ENCODE peak calls at places on chromosomes 16 and 17, in five cellular contexts. M is tibial nerve, H is SK-N-SH, Q is lower lobe of right lung, Y is left ventricle myocardium inferior. X is an unnamed sample.
A peak's percentile ranks its signal among the peaks of the same experiment; 100 is the strongest.

GRCh38 chr16:20969386-20969785 is 68.8 kb downstream of the LYRM1 start:
- DNase-seq in M (no peak), H (no peak), Q (no peak), Y (no peak), X (no peak)

GRCh38 chr17:38345743-38346142 is 2.0 kb upstream of the GPR179 start:
- DNase-seq in Y (no peak), M (no peak), H (no peak), Q (no peak), X (no peak)

GRCh38 chr16:74020086-74020670 is 276.4 kb upstream of the PSMD7 start:
- DNase-seq in M (no peak), Y (no peak), H (no peak), Q (no peak), X (no peak)

GRCh38 chr17:69030145-69030544 is 30.6 kb downstream of the ABCA9 start:
- DNase-seq in H (no peak), Y (no peak), M (no peak), Q (no peak), X (no peak)

GRCh38 chr16:14024300-14024699 is 46.8 kb upstream of the MRTFB start:
- DNase-seq in M (no peak), Y (no peak), Q (no peak), H (no peak), X (no peak)

GRCh38 chr17:32565401-32565800 is 78.6 kb downstream of the CDK5R1 start:
- DNase-seq in Q (no peak), Y (no peak), M (no peak), H (no peak), X (no peak)

GRCh38 chr17:40864661-40865380 is 2.2 kb downstream of the KRT12 start:
- DNase-seq in M (no peak), H (no peak), Q (no peak), Y (no peak), X (no peak)

GRCh38 chr17:41519501-41520224 is 973 bp upstream of the KRT15 start:
- DNase-seq in Y (no peak), Q (no peak), M (no peak), H (no peak), X (no peak)

GRCh38 chr16:8887952-8888560 is 5.9 kb downstream of the LITAFD start:
- DNase-seq in Q (peak; percentile 48), H (peak; percentile 81), Y (peak; percentile 85), M (peak; percentile 53), X (peak; percentile 75)

GRCh38 chr17:80891096-80892018 is 100.3 kb upstream of the CHMP6 start:
- DNase-seq in Y (no peak), Q (peak; percentile 45), H (no peak), M (no peak), X (peak; percentile 63)

GRCh38 chr17:41695134-41695661 is 6.5 kb downstream of the EIF1 start:
- DNase-seq in M (no peak), Q (no peak), Y (no peak), H (no peak), X (no peak)

GRCh38 chr17:66233023-66233753 is 4.0 kb upstream of the APOH start:
- DNase-seq in Q (no peak), H (no peak), Y (no peak), M (no peak), X (no peak)

GRCh38 chr16:89314357-89314756 is 96.9 kb downstream of the ZNF778 start:
- DNase-seq in Q (no peak), H (no peak), Y (no peak), M (no peak), X (peak; percentile 50)

GRCh38 chr17:76171701-76172100 is 30.7 kb upstream of the FOXJ1 start:
- DNase-seq in M (no peak), Q (no peak), Y (no peak), H (no peak), X (no peak)

GRCh38 chr17:29572691-29573557 is 4.4 kb downstream of the TP53I13 start:
- DNase-seq in M (peak; percentile 41), H (peak; percentile 89), Y (peak; percentile 73), Q (peak; percentile 67), X (peak; percentile 90)

GRCh38 chr17:1574697-1575471 is 12.3 kb upstream of the PITPNA start:
- DNase-seq in H (peak; percentile 53), M (no peak), Y (no peak), Q (no peak), X (peak; percentile 83)

GRCh38 chr16:13291934-13292333 is 390.5 kb downstream of the SHISA9 start:
- DNase-seq in Q (no peak), Y (no peak), M (no peak), H (no peak), X (no peak)

GRCh38 chr16:31862761-31863160 is 10.8 kb upstream of the ZNF267 start:
- DNase-seq in Q (no peak), H (no peak), Y (no peak), M (no peak), X (no peak)

GRCh38 chr17:61323015-61323379 is 76.6 kb upstream of the TBX2 start:
- DNase-seq in Y (no peak), Q (no peak), M (no peak), H (no peak), X (no peak)

GRCh38 chr17:1878419-1879121 is 48.8 kb downstream of the RPA1 start:
- DNase-seq in H (no peak), Y (no peak), Q (no peak), M (no peak), X (no peak)

GRCh38 chr17:12620200-12620720 is 45.4 kb upstream of the MYOCD start:
- DNase-seq in M (no peak), Y (no peak), Q (no peak), H (no peak), X (no peak)

GRCh38 chr17:9943343-9943742 is 38.3 kb upstream of the RCVRN start:
- DNase-seq in Q (no peak), H (no peak), Y (no peak), M (no peak), X (no peak)

GRCh38 chr17:57481901-57482300 is 225.6 kb downstream of the MSI2 start:
- DNase-seq in M (no peak), Y (no peak), Q (no peak), H (no peak), X (no peak)

GRCh38 chr16:31265329-31266245 is 5.8 kb downstream of the ITGAM start:
- DNase-seq in Y (no peak), Q (no peak), H (no peak), M (no peak), X (peak; percentile 81)

GRCh38 chr17:57603541-57603940 is 141.6 kb downstream of the CCDC182 start:
- DNase-seq in H (no peak), M (no peak), Q (no peak), Y (no peak), X (no peak)

GRCh38 chr16:11258553-11259287 is 2.7 kb upstream of the SOCS1 start:
- DNase-seq in Y (peak; percentile 74), M (no peak), Q (peak; percentile 67), H (peak; percentile 50), X (peak; percentile 81)

GRCh38 chr17:75367312-75367711 is 38.2 kb downstream of the GRB2 start:
- DNase-seq in Y (no peak), Q (no peak), M (no peak), H (no peak), X (no peak)

GRCh38 chr17:78973196-78973595 is 6.5 kb downstream of the LGALS3BP start:
- DNase-seq in Q (no peak), Y (no peak), M (no peak), H (peak; percentile 53), X (peak; percentile 80)

GRCh38 chr17:52957411-52957810 is 798.9 kb upstream of the CA10 start:
- DNase-seq in Q (no peak), M (no peak), H (peak; percentile 32), Y (no peak), X (no peak)
- H3K4me1 ChIP-seq in Q (no peaks in the 10 kb centered on the region), M (no peaks in the 10 kb centered on the region), H (no peaks in the 10 kb centered on the region), Y (no peaks in the 10 kb centered on the region), X (no peaks in the 10 kb centered on the region)

GRCh38 chr17:7837375-7838290 is 3.6 kb downstream of the KDM6B start:
- DNase-seq in Q (no peak), Y (no peak), H (no peak), M (no peak), X (no peak)
- H3K4me1 ChIP-seq in Q (peaks cover 45% of the 10 kb centered on the region), Y (peaks cover 90% of the 10 kb centered on the region), H (peaks cover 32% of the 10 kb centered on the region), M (peaks cover 40% of the 10 kb centered on the region), X (peaks cover 13% of the 10 kb centered on the region)

DNA sequence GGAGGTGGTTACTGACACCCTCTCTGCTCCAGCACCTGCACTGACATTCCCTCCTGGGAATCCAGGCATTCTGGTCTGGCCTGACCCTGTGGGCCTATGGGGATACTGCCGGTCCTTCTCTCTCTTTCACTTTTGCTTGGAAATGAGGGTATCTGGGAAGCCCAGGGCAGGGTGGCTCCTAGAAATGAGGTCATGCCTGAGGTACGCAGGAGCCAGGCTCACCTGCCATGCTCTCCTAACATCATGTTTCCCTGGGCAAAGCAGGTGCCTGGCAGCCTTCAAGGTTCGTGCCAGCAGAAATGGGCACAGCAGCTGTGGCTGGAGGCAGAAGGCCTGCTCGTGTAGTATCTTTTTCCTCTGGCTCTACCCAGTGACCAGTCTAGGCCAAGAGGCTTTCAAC is 3.3 kb downstream of the ITGA3 start:
- DNase-seq in Y (no peak), H (no peak), M (no peak), Q (no peak), X (no peak)
- H3K4me1 ChIP-seq in Y (peaks cover 100% of the 10 kb centered on the region), H (peaks cover 57% of the 10 kb centered on the region), M (peaks cover 62% of the 10 kb centered on the region), Q (peaks cover 84% of the 10 kb centered on the region), X (peaks cover 65% of the 10 kb centered on the region)

GRCh38 chr16:67959930-67960329 is 8.5 kb downstream of the SLC12A4 start:
- DNase-seq in M (no peak), H (no peak), Y (no peak), Q (no peak), X (no peak)

GRCh38 chr16:67962135-67962534 is 6.3 kb downstream of the SLC12A4 start:
- DNase-seq in Y (no peak), H (no peak), Q (no peak), M (no peak), X (no peak)

GRCh38 chr16:67961551-67961957 is 6.9 kb downstream of the SLC12A4 start:
- DNase-seq in M (no peak), Y (no peak), Q (peak; percentile 78), H (peak; percentile 82), X (peak; percentile 98)

GRCh38 chr16:67957622-67958021 is 10.8 kb downstream of the SLC12A4 start:
- DNase-seq in M (no peak), Y (no peak), H (no peak), Q (no peak), X (no peak)

GRCh38 chr16:67959520-67959919 is 8.9 kb downstream of the SLC12A4 start:
- DNase-seq in Y (peak; percentile 84), M (peak; percentile 49), H (no peak), Q (no peak), X (peak; percentile 92)
- H3K4me1 ChIP-seq in Y (peaks cover 78% of the 10 kb centered on the region), M (peaks cover 31% of the 10 kb centered on the region), H (no peaks in the 10 kb centered on the region), Q (peaks cover 59% of the 10 kb centered on the region), X (peaks cover 20% of the 10 kb centered on the region)

DNA sequence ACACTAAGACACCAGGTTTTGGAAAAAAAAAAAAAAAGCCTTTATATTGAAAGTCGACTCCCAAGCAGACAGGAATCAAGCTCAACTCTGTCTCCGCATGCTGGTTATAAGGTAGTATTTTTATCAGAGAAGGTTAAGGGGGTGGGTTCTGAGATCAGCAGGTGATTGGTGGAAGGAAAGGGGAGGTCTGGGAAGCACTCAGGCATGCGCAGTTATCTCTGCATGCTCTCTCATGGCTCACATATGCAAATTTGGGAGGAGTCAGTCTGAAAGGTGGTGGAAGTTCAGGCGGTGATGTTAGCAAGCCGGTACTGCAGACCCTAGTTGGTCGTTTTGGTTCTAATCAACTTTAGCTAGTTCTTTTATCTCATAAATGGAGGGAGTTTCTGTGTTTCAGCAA is 357.6 kb upstream of the C16orf82 start:
- DNase-seq in Y (no peak), H (peak; percentile 4), Q (no peak), M (no peak), X (no peak)
- H3K4me1 ChIP-seq in Y (no peaks in the 10 kb centered on the region), H (no peaks in the 10 kb centered on the region), Q (no peaks in the 10 kb centered on the region), M (no peaks in the 10 kb centered on the region), X (no peaks in the 10 kb centered on the region)

GRCh38 chr17:72416054-72416691 is 295.4 kb downstream of the SOX9 start:
- DNase-seq in Y (no peak), Q (no peak), M (no peak), H (peak; percentile 72), X (no peak)
- H3K4me1 ChIP-seq in Y (peaks cover 4% of the 10 kb centered on the region), Q (no peaks in the 10 kb centered on the region), M (peaks cover 13% of the 10 kb centered on the region), H (peaks cover 46% of the 10 kb centered on the region), X (peaks cover 2% of the 10 kb centered on the region)